ENCODE peak calls at places on chromosomes 3 and 15, in seven cellular contexts. B is psoas muscle; C is GM23248; Y is HCT116; I is GDM1; V is GM13977; J is activated naive CD8-positive, alpha-beta T cell treated with anti-CD3 and anti-CD28 coated beads for 36 hours. P is an unnamed sample.

GRCh38 chr15:33411596-33412545 is 101.1 kb downstream of the RYR3 start:
- DNase-seq in C (no peak), V (no peak), B (peak; percentile 63), J (no peak), Y (no peak), I (no peak), P (no peak)

GRCh38 chr15:64112904-64113303 is 17.1 kb downstream of the SNX1 start:
- DNase-seq in I (no peak), J (no peak), C (peak; percentile 88), V (no peak), Y (no peak), B (no peak), P (no peak)

GRCh38 chr15:29268706-29269484 is 727 bp downstream of the NSMCE3 start:
- DNase-seq in V (peak; percentile 17), B (peak; percentile 59), I (no peak), J (peak; percentile 55), Y (no peak), C (peak; percentile 73), P (peak; percentile 7)

GRCh38 chr3:23116041-23116440 is 87.1 kb upstream of the UBE2E2 start:
- DNase-seq in V (no peak), Y (no peak), I (no peak), C (peak; percentile 22), B (no peak), J (no peak), P (no peak)

GRCh38 chr3:10745392-10745791 is 70.6 kb upstream of the SLC6A11 start:
- DNase-seq in C (no peak), I (no peak), J (no peak), B (no peak), V (no peak), Y (no peak), P (no peak)

GRCh38 chr3:39288300-39288808 is 8.5 kb upstream of the CX3CR1 start:
- DNase-seq in V (peak; percentile 95), B (peak; percentile 86), I (peak; percentile 87), C (peak; percentile 80), Y (peak; percentile 78), J (peak; percentile 87), P (peak; percentile 95)

GRCh38 chr3:110027446-110027845 is 690.1 kb upstream of the DPPA4 start:
- DNase-seq in C (peak; percentile 83), I (no peak), Y (peak; percentile 8), V (no peak), J (no peak), B (no peak), P (no peak)

GRCh38 chr15:70916531-70916930 is 23.9 kb downstream of the LRRC49 start:
- DNase-seq in Y (no peak), C (no peak), B (no peak), J (no peak), I (no peak), V (no peak), P (no peak)

GRCh38 chr15:44501768-44502366 is 35.1 kb upstream of the EIF3J start:
- DNase-seq in J (no peak), I (peak; percentile 12), B (no peak), V (peak; percentile 41), Y (peak; percentile 4), C (peak; percentile 67), P (no peak)